ENCODE peak calls at places on chromosomes 16 and 17, in ten cellular contexts. Q is OCI-LY7; U is psoas muscle; I is CD8-positive, alpha-beta memory T cell; W is neuronal stem cell; H is left ventricle myocardium inferior; O is A549; X is prostate gland; E is tibial artery; J is PC-9. C is an unnamed sample.

GRCh38 chr17:57020208-57020607 is 42.3 kb downstream of the SCPEP1 start:
- DNase-seq in Q (no peak), U (no peak), I (no peak), W (no peak), H (no peak), O (no peak), X (no peak), E (no peak), J (no peak), C (no peak)

GRCh38 chr17:6496636-6497441 is 52.6 kb downstream of the PIMREG start:
- DNase-seq in Q (peak; percentile 59), U (peak; percentile 15), I (no peak), W (no peak), H (no peak), O (no peak), X (no peak), E (peak; percentile 53), J (no peak), C (no peak)

GRCh38 chr17:70159980-70160379 is 9.4 kb upstream of the KCNJ2 start:
- DNase-seq in Q (no peak), U (no peak), I (no peak), W (no peak), H (no peak), O (no peak), X (no peak), E (no peak), J (no peak), C (peak; percentile 83)

GRCh38 chr17:44257815-44258750 is 9.9 kb downstream of the SLC4A1 start:
- DNase-seq in Q (no peak), U (no peak), I (no peak), W (no peak), H (no peak), O (no peak), X (no peak), E (no peak), J (no peak), C (no peak)

GRCh38 chr17:6061290-6061689 is 8.9 kb upstream of the WSCD1 start:
- DNase-seq in Q (no peak), U (no peak), I (no peak), W (no peak), H (no peak), O (peak; percentile 83), X (no peak), E (peak; percentile 90), J (no peak), C (peak; percentile 88)

GRCh38 chr16:2025251-2025650 is 1.5 kb upstream of the NHERF2 start:
- DNase-seq in Q (no peak), U (no peak), I (no peak), W (no peak), H (peak; percentile 14), O (no peak), X (no peak), E (no peak), J (no peak), C (no peak)

GRCh38 chr17:49793309-49793708 is 4.8 kb downstream of the KAT7 start:
- DNase-seq in Q (no peak), U (no peak), I (no peak), W (no peak), H (no peak), O (no peak), X (no peak), E (no peak), J (no peak), C (no peak)

GRCh38 chr16:982152-983043 is 828 bp downstream of the SOX8 start:
- DNase-seq in Q (no peak), U (no peak), I (no peak), W (no peak), H (no peak), O (peak; percentile 40), X (no peak), E (no peak), J (no peak), C (no peak)

GRCh38 chr16:24075302-24075701 is 180.8 kb upstream of the CACNG3 start:
- DNase-seq in Q (no peak), U (no peak), I (no peak), W (no peak), H (no peak), O (no peak), X (no peak), E (no peak), J (no peak), C (no peak)

GRCh38 chr16:30858829-30859423 is 35.0 kb downstream of the BCL7C start:
- DNase-seq in Q (no peak), U (no peak), I (no peak), W (no peak), H (no peak), O (no peak), X (no peak), E (no peak), J (no peak), C (no peak)

GRCh38 chr17:7383742-7384488 is 3.0 kb downstream of the TNK1 start:
- DNase-seq in Q (peak; percentile 72), U (peak; percentile 60), I (peak; percentile 74), W (no peak), H (peak; percentile 32), O (no peak), X (no peak), E (no peak), J (no peak), C (no peak)

GRCh38 chr16:2779978-2780898 is 3.2 kb upstream of the ELOB start:
- DNase-seq in Q (no peak), U (no peak), I (no peak), W (no peak), H (no peak), O (no peak), X (no peak), E (peak; percentile 31), J (no peak), C (no peak)

GRCh38 chr16:58628845-58629680 is 563 bp downstream of the CNOT1 start:
- DNase-seq in Q (peak; percentile 77), U (peak; percentile 75), I (peak; percentile 55), W (peak; percentile 23), H (peak; percentile 42), O (peak; percentile 34), X (peak; percentile 54), E (peak; percentile 80), J (peak; percentile 15), C (peak; percentile 23)

GRCh38 chr16:16041196-16041892 is 91.9 kb downstream of the ABCC1 start:
- DNase-seq in Q (no peak), U (no peak), I (no peak), W (no peak), H (no peak), O (no peak), X (peak; percentile 80), E (no peak), J (peak; percentile 70), C (no peak)

GRCh38 chr16:84612686-84613085 is 5.2 kb downstream of the COTL1 start:
- DNase-seq in Q (no peak), U (no peak), I (no peak), W (no peak), H (no peak), O (no peak), X (no peak), E (no peak), J (no peak), C (no peak)
- H3K4me1 ChIP-seq in Q (peaks cover 56% of the 10 kb centered on the region), U (peaks cover 10% of the 10 kb centered on the region), I (peaks cover 83% of the 10 kb centered on the region), W (peaks cover 26% of the 10 kb centered on the region), H (peaks cover 31% of the 10 kb centered on the region), O (peaks cover 28% of the 10 kb centered on the region), X (peaks cover 9% of the 10 kb centered on the region), E (peaks cover 25% of the 10 kb centered on the region), J (peaks cover 18% of the 10 kb centered on the region), C (peaks cover 16% of the 10 kb centered on the region)

GRCh38 chr17:78915872-78916632 is 9.1 kb downstream of the TIMP2 start:
- DNase-seq in Q (no peak), U (peak; percentile 76), I (no peak), W (no peak), H (peak; percentile 57), O (peak; percentile 74), X (no peak), E (peak; percentile 77), J (peak; percentile 75), C (peak; percentile 77)
- H3K4me1 ChIP-seq in Q (no peaks in the 10 kb centered on the region), U (no peaks in the 10 kb centered on the region), I (no peaks in the 10 kb centered on the region), W (peaks cover 14% of the 10 kb centered on the region), H (peaks cover 89% of the 10 kb centered on the region), O (peaks cover 49% of the 10 kb centered on the region), X (peaks cover 2% of the 10 kb centered on the region), E (peaks cover 96% of the 10 kb centered on the region), J (peaks cover 13% of the 10 kb centered on the region), C (peaks cover 13% of the 10 kb centered on the region)

GRCh38 chr17:29157310-29157709 is 22.9 kb downstream of the MYO18A start:
- DNase-seq in Q (no peak), U (no peak), I (no peak), W (no peak), H (no peak), O (no peak), X (no peak), E (no peak), J (no peak), C (no peak)
- H3K4me1 ChIP-seq in Q (no peaks in the 10 kb centered on the region), U (peaks cover 26% of the 10 kb centered on the region), I (peaks cover 32% of the 10 kb centered on the region), W (peaks cover 26% of the 10 kb centered on the region), H (peaks cover 67% of the 10 kb centered on the region), O (peaks cover 86% of the 10 kb centered on the region), X (peaks cover 4% of the 10 kb centered on the region), E (peaks cover 40% of the 10 kb centered on the region), J (peaks cover 88% of the 10 kb centered on the region), C (peaks cover 41% of the 10 kb centered on the region)

GRCh38 chr17:81391964-81392908 is 3.0 kb upstream of the BAHCC1 start:
- DNase-seq in Q (no peak), U (peak; percentile 85), I (no peak), W (no peak), H (peak; percentile 61), O (no peak), X (no peak), E (peak; percentile 92), J (no peak), C (no peak)

GRCh38 chr17:81394831-81395599 is at the start of gene BAHCC1:
- DNase-seq in Q (peak; percentile 100), U (peak; percentile 100), I (peak; percentile 66), W (peak; percentile 99), H (peak; percentile 100), O (peak; percentile 100), X (peak; percentile 100), E (peak; percentile 100), J (peak; percentile 100), C (peak; percentile 100)

GRCh38 chr17:81394377-81394747 is 895 bp upstream of the BAHCC1 start:
- DNase-seq in Q (no peak), U (no peak), I (no peak), W (no peak), H (no peak), O (no peak), X (no peak), E (no peak), J (no peak), C (peak; percentile 19)

GRCh38 chr17:81392909-81393654 is 2.2 kb upstream of the BAHCC1 start:
- DNase-seq in Q (peak; percentile 58), U (peak; percentile 77), I (no peak), W (no peak), H (peak; percentile 48), O (no peak), X (no peak), E (no peak), J (no peak), C (peak; percentile 26)

DNA sequence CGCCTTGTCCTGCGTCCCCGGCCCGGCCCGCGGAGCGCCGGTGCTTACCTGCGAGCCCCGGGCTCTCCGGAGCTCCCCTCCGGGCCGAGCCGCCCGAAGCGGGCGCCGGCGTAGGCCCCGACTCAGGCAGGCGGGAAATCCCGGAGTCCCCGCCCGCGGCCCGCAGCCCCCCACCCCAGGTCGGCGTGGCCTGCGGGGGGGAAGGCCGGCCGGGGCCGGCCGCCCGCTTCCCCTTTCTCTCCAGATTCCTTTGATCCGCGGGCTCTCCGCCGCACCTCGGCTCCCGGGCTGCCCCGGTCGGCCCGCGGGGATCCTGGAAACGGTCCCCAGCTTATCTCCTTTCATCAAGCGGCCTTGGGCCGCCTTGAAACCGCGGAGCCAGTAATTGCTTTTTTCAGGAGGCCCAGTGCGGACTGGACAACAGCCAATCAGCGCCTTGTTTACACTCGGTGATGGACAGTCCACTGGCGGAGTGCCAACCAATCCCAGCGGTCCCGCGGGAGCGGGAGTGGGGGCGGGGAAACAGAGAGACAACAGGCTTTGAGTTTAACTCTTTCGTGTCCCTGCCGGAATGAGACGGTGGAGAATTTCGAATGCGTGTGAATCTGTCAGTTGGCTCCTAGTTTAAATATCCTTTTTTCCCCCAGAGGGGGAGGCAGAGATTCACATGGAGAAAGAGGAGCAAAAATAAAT is 1.4 kb upstream of the BAHCC1 start:
- DNase-seq in Q (peak; percentile 100), U (peak; percentile 100), I (no peak), W (peak; percentile 100), H (peak; percentile 100), O (peak; percentile 100), X (peak; percentile 100), E (peak; percentile 100), J (peak; percentile 100), C (peak; percentile 100)
- H3K4me1 ChIP-seq in Q (peaks cover 51% of the 10 kb centered on the region), U (peaks cover 31% of the 10 kb centered on the region), I (peaks cover 48% of the 10 kb centered on the region), W (peaks cover 47% of the 10 kb centered on the region), H (peaks cover 92% of the 10 kb centered on the region), O (peaks cover 42% of the 10 kb centered on the region), X (peaks cover 13% of the 10 kb centered on the region), E (peaks cover 44% of the 10 kb centered on the region), J (peaks cover 15% of the 10 kb centered on the region), C (peaks cover 31% of the 10 kb centered on the region)